ENCODE peak calls at places on chromosomes 16 and 17, in four cellular contexts. R is ELR, C is HFFc6, M is A549. J is an unnamed sample.

GRCh38 chr16:11291021-11291716 is 10.0 kb upstream of the PRM1 start:
- DNase-seq in R (no peak), C (no peak), M (no peak), J (no peak)

GRCh38 chr16:23948949-23949392 is 113.2 kb downstream of the PRKCB start:
- DNase-seq in R (no peak), C (no peak), M (no peak), J (no peak)

GRCh38 chr16:12126091-12126806 is 149.7 kb downstream of the SNX29 start:
- DNase-seq in R (no peak), C (no peak), M (no peak), J (no peak)

GRCh38 chr16:4570688-4571321 is 14.7 kb downstream of the C16orf96 start:
- DNase-seq in R (no peak), C (no peak), M (no peak), J (no peak)

GRCh38 chr17:59093145-59093701 is 13.5 kb downstream of the TRIM37 start:
- DNase-seq in R (no peak), C (no peak), M (no peak), J (no peak)

GRCh38 chr17:64950871-64951270 is 31.6 kb upstream of the LRRC37A3 start:
- DNase-seq in R (peak; percentile 55), C (no peak), M (no peak), J (no peak)

GRCh38 chr16:15829460-15829859 is 27.4 kb downstream of the MYH11 start:
- DNase-seq in R (no peak), C (no peak), M (no peak), J (no peak)

GRCh38 chr16:57188711-57189002 is 2.5 kb downstream of the RSPRY1 start:
- DNase-seq in R (no peak), C (no peak), M (no peak), J (no peak)

GRCh38 chr17:41404024-41404651 is 6.7 kb upstream of the KRT31 start:
- DNase-seq in R (peak; percentile 99), C (peak; percentile 97), M (peak; percentile 77), J (peak; percentile 99)

GRCh38 chr16:48535831-48536599 is 74.0 kb downstream of the N4BP1 start:
- DNase-seq in R (no peak), C (no peak), M (no peak), J (no peak)

J was measured in HCT116.